ENCODE peak calls at places on chromosomes 12 and 14, in nine cellular contexts. R is progenitor cell of endocrine pancreas, W is Karpas-422, A is bronchial epithelial cell, Z is hippocampal formation, V is WTC11, O is upper lobe of right lung, M is M059J, Y is mammary epithelial cell. S is an unnamed sample.
A peak's percentile ranks its signal among the peaks of the same experiment; 100 is the strongest.

GRCh38 chr12:118307069-118307954 is 65.4 kb downstream of the TAOK3 start:
- DNase-seq in R (no peak), W (peak; percentile 51), A (peak; percentile 93), Z (no peak), V (no peak), O (no peak), M (peak; percentile 91), Y (peak; percentile 84), S (no peak)

GRCh38 chr14:64806202-64806861 is 73.4 kb downstream of the SPTB start:
- DNase-seq in R (no peak), W (no peak), A (peak; percentile 87), Z (no peak), V (no peak), O (peak; percentile 64), M (peak; percentile 98), Y (peak; percentile 80), S (no peak)

GRCh38 chr12:76085159-76085868 is 829 bp upstream of the NAP1L1 start:
- DNase-seq in R (no peak), W (peak; percentile 88), A (peak; percentile 42), Z (no peak), V (no peak), O (no peak), M (peak; percentile 65), Y (peak; percentile 10), S (no peak)

GRCh38 chr12:20438307-20438779 is 70.0 kb downstream of the PDE3A start:
- DNase-seq in R (no peak), W (no peak), A (no peak), Z (no peak), V (no peak), O (no peak), M (no peak), Y (no peak), S (no peak)

GRCh38 chr12:54232790-54233189 is 44.0 kb upstream of the SMUG1 start:
- DNase-seq in R (no peak), W (no peak), A (no peak), Z (no peak), V (no peak), O (no peak), M (peak; percentile 41), Y (no peak), S (no peak)

GRCh38 chr12:112198120-112198733 is 72.9 kb downstream of the TRAFD1 start:
- DNase-seq in R (peak; percentile 36), W (peak; percentile 88), A (peak; percentile 53), Z (peak; percentile 40), V (peak; percentile 87), O (no peak), M (peak; percentile 55), Y (peak; percentile 17), S (peak; percentile 90)

GRCh38 chr12:47212701-47213039 is 132.9 kb upstream of the AMIGO2 start:
- DNase-seq in R (no peak), W (no peak), A (no peak), Z (no peak), V (no peak), O (no peak), M (no peak), Y (no peak), S (no peak)

GRCh38 chr12:101414533-101415119 is 7.1 kb upstream of the ARL1 start:
- DNase-seq in R (no peak), W (peak; percentile 75), A (peak; percentile 68), Z (peak; percentile 1), V (peak; percentile 15), O (no peak), M (peak; percentile 63), Y (peak; percentile 42), S (peak; percentile 53)

GRCh38 chr14:92686763-92687427 is 61.5 kb downstream of the LGMN start:
- DNase-seq in R (peak; percentile 91), W (peak; percentile 87), A (peak; percentile 22), Z (peak; percentile 76), V (peak; percentile 94), O (peak; percentile 91), M (peak; percentile 60), Y (peak; percentile 51), S (peak; percentile 98)

GRCh38 chr14:69270795-69271708 is 11.1 kb downstream of the GALNT16 start:
- DNase-seq in R (no peak), W (no peak), A (no peak), Z (no peak), V (no peak), O (no peak), M (peak; percentile 77), Y (no peak), S (no peak)

GRCh38 chr12:19646599-19646998 is 207.3 kb downstream of the AEBP2 start:
- DNase-seq in R (no peak), W (no peak), A (no peak), Z (no peak), V (no peak), O (no peak), M (no peak), Y (peak; percentile 40), S (no peak)

GRCh38 chr14:52051251-52051650 is 17.6 kb downstream of the NID2 start:
- DNase-seq in R (no peak), W (no peak), A (no peak), Z (no peak), V (no peak), O (no peak), M (peak; percentile 16), Y (no peak), S (no peak)

GRCh38 chr14:35335388-35336092 is 43.4 kb downstream of the PSMA6 start:
- DNase-seq in R (no peak), W (no peak), A (no peak), Z (no peak), V (no peak), O (peak; percentile 71), M (peak; percentile 61), Y (no peak), S (no peak)

GRCh38 chr12:67981236-67982164 is 7.7 kb upstream of the IFNG-AS1 start:
- DNase-seq in R (no peak), W (no peak), A (peak; percentile 87), Z (no peak), V (no peak), O (no peak), M (peak; percentile 94), Y (peak; percentile 87), S (no peak)

GRCh38 chr12:68111995-68112394 is 47.5 kb downstream of the IFNG start:
- DNase-seq in R (no peak), W (no peak), A (no peak), Z (no peak), V (no peak), O (no peak), M (peak; percentile 35), Y (no peak), S (no peak)

GRCh38 chr12:132395192-132395907 is 66.0 kb upstream of the GALNT9 start:
- DNase-seq in R (no peak), W (no peak), A (no peak), Z (no peak), V (peak; percentile 14), O (peak; percentile 61), M (no peak), Y (no peak), S (no peak)

GRCh38 chr12:12008931-12009611 is 61.7 kb upstream of the BCL2L14 start:
- DNase-seq in R (no peak), W (no peak), A (peak; percentile 85), Z (no peak), V (peak; percentile 46), O (no peak), M (peak; percentile 98), Y (peak; percentile 95), S (peak; percentile 78)

GRCh38 chr12:15966426-15966825 is 55.3 kb downstream of the DERA start:
- DNase-seq in R (no peak), W (no peak), A (peak; percentile 30), Z (no peak), V (no peak), O (no peak), M (peak; percentile 91), Y (peak; percentile 25), S (no peak)

GRCh38 chr12:104312654-104313053 is 9.1 kb downstream of the EID3 start:
- DNase-seq in R (no peak), W (no peak), A (no peak), Z (no peak), V (no peak), O (no peak), M (no peak), Y (no peak), S (no peak)

GRCh38 chr14:21264025-21264801 is 5.0 kb downstream of the HNRNPC start:
- DNase-seq in R (no peak), W (no peak), A (peak; percentile 88), Z (no peak), V (no peak), O (no peak), M (peak; percentile 86), Y (peak; percentile 80), S (no peak)

GRCh38 chr14:96215845-96216244 is 11.2 kb downstream of the BDKRB2 start:
- DNase-seq in R (no peak), W (no peak), A (peak; percentile 77), Z (no peak), V (no peak), O (no peak), M (no peak), Y (peak; percentile 75), S (no peak)

GRCh38 chr12:122951406-122951805 is 14.9 kb downstream of the ABCB9 start:
- DNase-seq in R (no peak), W (no peak), A (peak; percentile 73), Z (no peak), V (no peak), O (no peak), M (peak; percentile 78), Y (peak; percentile 71), S (no peak)

GRCh38 chr12:124545508-124546418 is 21.6 kb downstream of the NCOR2 start:
- DNase-seq in R (no peak), W (peak; percentile 57), A (no peak), Z (no peak), V (no peak), O (peak; percentile 70), M (no peak), Y (no peak), S (no peak)

GRCh38 chr12:203074-203461 is 10.9 kb downstream of the SLC6A12 start:
- DNase-seq in R (no peak), W (no peak), A (no peak), Z (no peak), V (no peak), O (no peak), M (no peak), Y (no peak), S (no peak)

GRCh38 chr14:22003471-22003870 is 329.9 kb upstream of the OR4E1 start:
- DNase-seq in R (no peak), W (no peak), A (no peak), Z (no peak), V (no peak), O (no peak), M (no peak), Y (no peak), S (no peak)

GRCh38 chr12:6383572-6384498 is at the start of gene LTBR:
- DNase-seq in R (peak; percentile 60), W (no peak), A (peak; percentile 77), Z (peak; percentile 68), V (peak; percentile 78), O (peak; percentile 99), M (no peak), Y (peak; percentile 90), S (peak; percentile 88)

GRCh38 chr12:45290218-45290609 is 74.3 kb downstream of the ANO6 start:
- DNase-seq in R (no peak), W (no peak), A (peak; percentile 81), Z (no peak), V (no peak), O (no peak), M (peak; percentile 70), Y (peak; percentile 87), S (no peak)

GRCh38 chr14:105836160-105836559 is 309.8 kb downstream of the TMEM121 start:
- DNase-seq in R (no peak), W (no peak), A (no peak), Z (no peak), V (no peak), O (no peak), M (no peak), Y (no peak), S (no peak)

GRCh38 chr12:58500399-58500798 is 419.9 kb downstream of the LRIG3 start:
- DNase-seq in R (no peak), W (no peak), A (peak; percentile 59), Z (no peak), V (no peak), O (no peak), M (peak; percentile 40), Y (peak; percentile 50), S (no peak)

GRCh38 chr12:49536526-49537195 is 2.2 kb upstream of the KCNH3 start:
- DNase-seq in R (no peak), W (no peak), A (no peak), Z (no peak), V (no peak), O (no peak), M (no peak), Y (no peak), S (no peak)

GRCh38 chr14:33934043-33934750 is 16.7 kb downstream of the EGLN3 start:
- DNase-seq in R (no peak), W (no peak), A (peak; percentile 53), Z (no peak), V (no peak), O (no peak), M (peak; percentile 33), Y (no peak), S (no peak)